ENCODE peak calls at places on chromosomes 2 and 18, in five cellular contexts. One of them, this sample, is unnamed.

GRCh38 chr2:46813046-46813445 is 102.6 kb downstream of the MCFD2 start:
- DNase-seq in heart left ventricle: peak; percentile 77
- DNase-seq in K562: no peak
- DNase-seq in AG04450: no peak
- DNase-seq in brain microvascular endothelial cell: no peak
- DNase-seq in this sample: no peak

GRCh38 chr2:13572466-13572865 is 855.7 kb downstream of the TRIB2 start:
- DNase-seq in heart left ventricle: no peak
- DNase-seq in K562: no peak
- DNase-seq in AG04450: no peak
- DNase-seq in brain microvascular endothelial cell: no peak
- DNase-seq in this sample: no peak

GRCh38 chr2:239603411-239604356 is 202.9 kb upstream of the HDAC4 start:
- DNase-seq in heart left ventricle: peak; percentile 8
- DNase-seq in K562: no peak
- DNase-seq in AG04450: no peak
- DNase-seq in brain microvascular endothelial cell: no peak
- DNase-seq in this sample: no peak

GRCh38 chr18:31042391-31043181 is at the start of gene DSC3:
- DNase-seq in heart left ventricle: no peak
- DNase-seq in K562: no peak
- DNase-seq in AG04450: no peak
- DNase-seq in brain microvascular endothelial cell: no peak
- DNase-seq in this sample: peak; percentile 67

GRCh38 chr18:13878858-13879257 is 36.5 kb downstream of the MC2R start:
- DNase-seq in heart left ventricle: no peak
- DNase-seq in K562: no peak
- DNase-seq in AG04450: no peak
- DNase-seq in brain microvascular endothelial cell: no peak
- DNase-seq in this sample: no peak

GRCh38 chr2:179354739-179355537 is 90.3 kb upstream of the SESTD1 start:
- DNase-seq in heart left ventricle: no peak
- DNase-seq in K562: no peak
- DNase-seq in AG04450: no peak
- DNase-seq in brain microvascular endothelial cell: no peak
- DNase-seq in this sample: no peak

GRCh38 chr18:59994357-59994756 is 94.6 kb downstream of the PMAIP1 start:
- DNase-seq in heart left ventricle: no peak
- DNase-seq in K562: no peak
- DNase-seq in AG04450: no peak
- DNase-seq in brain microvascular endothelial cell: no peak
- DNase-seq in this sample: no peak

GRCh38 chr2:54558188-54558975 is 102.3 kb downstream of the SPTBN1 start:
- DNase-seq in heart left ventricle: peak; percentile 52
- DNase-seq in K562: peak; percentile 89
- DNase-seq in AG04450: no peak
- DNase-seq in brain microvascular endothelial cell: peak; percentile 76
- DNase-seq in this sample: peak; percentile 90

GRCh38 chr2:39232141-39232540 is 11.6 kb downstream of the CDKL4 start:
- DNase-seq in heart left ventricle: no peak
- DNase-seq in K562: no peak
- DNase-seq in AG04450: no peak
- DNase-seq in brain microvascular endothelial cell: no peak
- DNase-seq in this sample: no peak

GRCh38 chr2:37568565-37568964 is 102.9 kb downstream of the CDC42EP3 start:
- DNase-seq in heart left ventricle: no peak
- DNase-seq in K562: peak; percentile 53
- DNase-seq in AG04450: no peak
- DNase-seq in brain microvascular endothelial cell: no peak
- DNase-seq in this sample: no peak

GRCh38 chr2:127000194-127000593 is 101.5 kb downstream of the TEX51 start:
- DNase-seq in heart left ventricle: no peak
- DNase-seq in K562: no peak
- DNase-seq in AG04450: no peak
- DNase-seq in brain microvascular endothelial cell: no peak
- DNase-seq in this sample: no peak

GRCh38 chr18:58263055-58263732 is 219.2 kb downstream of the NEDD4L start:
- DNase-seq in heart left ventricle: no peak
- DNase-seq in K562: peak; percentile 27
- DNase-seq in AG04450: no peak
- DNase-seq in brain microvascular endothelial cell: no peak
- DNase-seq in this sample: no peak

GRCh38 chr2:241490444-241490760 is 18.0 kb downstream of the STK25 start:
- DNase-seq in heart left ventricle: no peak
- DNase-seq in K562: peak; percentile 70
- DNase-seq in AG04450: no peak
- DNase-seq in brain microvascular endothelial cell: no peak
- DNase-seq in this sample: no peak

GRCh38 chr2:43024515-43024962 is 201.9 kb downstream of the ZFP36L2 start:
- DNase-seq in heart left ventricle: peak; percentile 68
- DNase-seq in K562: peak; percentile 79
- DNase-seq in AG04450: no peak
- DNase-seq in brain microvascular endothelial cell: peak; percentile 42
- DNase-seq in this sample: peak; percentile 90

GRCh38 chr18:76490701-76491171 is 4.3 kb downstream of the ZNF516 start:
- DNase-seq in heart left ventricle: peak; percentile 60
- DNase-seq in K562: no peak
- DNase-seq in AG04450: no peak
- DNase-seq in brain microvascular endothelial cell: peak; percentile 26
- DNase-seq in this sample: peak; percentile 57

GRCh38 chr2:240589850-240590525 is 3.5 kb downstream of the CAPN10 start:
- DNase-seq in heart left ventricle: no peak
- DNase-seq in K562: no peak
- DNase-seq in AG04450: no peak
- DNase-seq in brain microvascular endothelial cell: no peak
- DNase-seq in this sample: no peak

GRCh38 chr18:35097763-35098162 is 56.5 kb downstream of the MAPRE2 start:
- DNase-seq in heart left ventricle: no peak
- DNase-seq in K562: no peak
- DNase-seq in AG04450: no peak
- DNase-seq in brain microvascular endothelial cell: no peak
- DNase-seq in this sample: no peak

GRCh38 chr2:120904379-120904778 is 168.7 kb downstream of the GLI2 start:
- DNase-seq in heart left ventricle: no peak
- DNase-seq in K562: no peak
- DNase-seq in AG04450: no peak
- DNase-seq in brain microvascular endothelial cell: no peak
- DNase-seq in this sample: no peak

GRCh38 chr2:151032741-151033152 is 228.9 kb downstream of the RBM43 start:
- DNase-seq in heart left ventricle: no peak
- DNase-seq in K562: no peak
- DNase-seq in AG04450: peak; percentile 99
- DNase-seq in brain microvascular endothelial cell: peak; percentile 38
- DNase-seq in this sample: no peak

GRCh38 chr18:35080058-35080457 is 38.8 kb downstream of the MAPRE2 start:
- DNase-seq in heart left ventricle: no peak
- DNase-seq in K562: no peak
- DNase-seq in AG04450: no peak
- DNase-seq in brain microvascular endothelial cell: no peak
- DNase-seq in this sample: no peak

GRCh38 chr2:164523026-164523425 is 98.3 kb downstream of the GRB14 start:
- DNase-seq in heart left ventricle: no peak
- DNase-seq in K562: no peak
- DNase-seq in AG04450: no peak
- DNase-seq in brain microvascular endothelial cell: no peak
- DNase-seq in this sample: no peak

GRCh38 chr2:44706584-44707553 is 234.6 kb upstream of the SIX3 start:
- DNase-seq in heart left ventricle: no peak
- DNase-seq in K562: no peak
- DNase-seq in AG04450: no peak
- DNase-seq in brain microvascular endothelial cell: no peak
- DNase-seq in this sample: no peak

GRCh38 chr2:216916956-216917650 is 57.2 kb upstream of the TNP1 start:
- DNase-seq in heart left ventricle: no peak
- DNase-seq in K562: no peak
- DNase-seq in AG04450: no peak
- DNase-seq in brain microvascular endothelial cell: no peak
- DNase-seq in this sample: no peak

GRCh38 chr2:26645792-26646191 is 4.6 kb upstream of the CIB4 start:
- DNase-seq in heart left ventricle: no peak
- DNase-seq in K562: no peak
- DNase-seq in AG04450: no peak
- DNase-seq in brain microvascular endothelial cell: no peak
- DNase-seq in this sample: no peak

GRCh38 chr2:233867993-233868532 is at the start of gene MSL3B:
- DNase-seq in heart left ventricle: no peak
- DNase-seq in K562: peak; percentile 76
- DNase-seq in AG04450: no peak
- DNase-seq in brain microvascular endothelial cell: peak; percentile 12
- DNase-seq in this sample: no peak

GRCh38 chr2:204479557-204479956 is 65.7 kb upstream of the PARD3B start:
- DNase-seq in heart left ventricle: no peak
- DNase-seq in K562: no peak
- DNase-seq in AG04450: no peak
- DNase-seq in brain microvascular endothelial cell: peak; percentile 34
- DNase-seq in this sample: no peak

GRCh38 chr2:33013684-33014110 is 66.9 kb downstream of the LTBP1 start:
- DNase-seq in heart left ventricle: no peak
- DNase-seq in K562: no peak
- DNase-seq in AG04450: no peak
- DNase-seq in brain microvascular endothelial cell: peak; percentile 28
- DNase-seq in this sample: no peak

GRCh38 chr2:73970850-73971471 is 13.7 kb upstream of the TET3 start:
- DNase-seq in heart left ventricle: peak; percentile 83
- DNase-seq in K562: peak; percentile 89
- DNase-seq in AG04450: no peak
- DNase-seq in brain microvascular endothelial cell: no peak
- DNase-seq in this sample: peak; percentile 29
- H3K4me3 ChIP-seq in heart left ventricle: no peak overlapping the region
- H3K4me3 ChIP-seq in K562: no peak overlapping the region
- H3K4me3 ChIP-seq in AG04450: no peak overlapping the region
- H3K4me3 ChIP-seq in brain microvascular endothelial cell: no peak overlapping the region
- H3K4me3 ChIP-seq in this sample: no peak overlapping the region

DNA sequence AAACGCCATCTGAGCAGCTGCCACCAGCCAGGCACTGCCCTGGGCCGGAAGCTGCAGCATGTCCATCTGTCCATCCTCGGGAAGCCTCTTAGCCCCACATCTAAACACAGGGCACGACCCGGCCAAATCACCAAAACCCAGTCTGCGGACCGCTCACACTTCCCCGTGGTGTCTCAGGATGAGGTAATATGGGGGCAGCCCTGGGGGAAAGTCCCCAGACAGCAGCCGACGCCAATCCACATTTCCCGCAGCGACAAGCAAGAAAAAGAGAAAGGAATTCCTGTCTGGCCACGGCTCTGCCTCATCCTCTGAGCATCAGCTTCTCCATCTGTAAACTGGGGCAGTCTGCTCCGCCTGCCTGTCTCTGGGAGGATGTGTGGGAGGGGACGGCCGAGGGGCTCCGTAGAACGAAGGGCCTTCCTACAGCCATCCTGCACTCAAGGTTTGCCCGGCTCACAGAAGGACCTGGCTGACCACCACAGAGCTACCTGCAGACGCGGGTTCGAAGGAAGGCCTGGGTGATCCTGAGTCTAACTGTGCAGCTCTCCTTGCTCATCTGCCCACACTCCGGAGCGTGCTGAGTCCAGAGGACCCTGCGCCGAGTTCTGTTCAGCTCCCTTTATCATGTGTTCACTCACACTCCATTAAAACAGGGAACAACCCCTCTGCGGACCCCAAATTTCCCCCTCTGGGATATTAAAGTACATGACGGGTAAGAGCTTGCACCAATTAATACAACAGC is 138.5 kb downstream of the PXDN start:
- DNase-seq in heart left ventricle: peak; percentile 53
- DNase-seq in K562: no peak
- DNase-seq in AG04450: no peak
- DNase-seq in brain microvascular endothelial cell: peak; percentile 66
- DNase-seq in this sample: peak; percentile 56
- H3K27ac ChIP-seq in heart left ventricle: peak overlapping the region; percentile 66
- H3K27ac ChIP-seq in K562: no peak overlapping the region
- H3K27ac ChIP-seq in AG04450: peak overlapping the region; percentile 31
- H3K27ac ChIP-seq in brain microvascular endothelial cell: peak overlapping the region; percentile 46
- H3K27ac ChIP-seq in this sample: no peak overlapping the region

GRCh38 chr2:74836675-74837401 is 2.9 kb downstream of the HK2 start:
- DNase-seq in heart left ventricle: no peak
- DNase-seq in K562: no peak
- DNase-seq in AG04450: no peak
- DNase-seq in brain microvascular endothelial cell: no peak
- DNase-seq in this sample: no peak
- TF ChIP-seq CTCF in heart left ventricle: no peak
- TF ChIP-seq CTCF in K562: no peak
- TF ChIP-seq CTCF in AG04450: no peak
- TF ChIP-seq CTCF in brain microvascular endothelial cell: no peak
- TF ChIP-seq CTCF in this sample: no peak

DNA sequence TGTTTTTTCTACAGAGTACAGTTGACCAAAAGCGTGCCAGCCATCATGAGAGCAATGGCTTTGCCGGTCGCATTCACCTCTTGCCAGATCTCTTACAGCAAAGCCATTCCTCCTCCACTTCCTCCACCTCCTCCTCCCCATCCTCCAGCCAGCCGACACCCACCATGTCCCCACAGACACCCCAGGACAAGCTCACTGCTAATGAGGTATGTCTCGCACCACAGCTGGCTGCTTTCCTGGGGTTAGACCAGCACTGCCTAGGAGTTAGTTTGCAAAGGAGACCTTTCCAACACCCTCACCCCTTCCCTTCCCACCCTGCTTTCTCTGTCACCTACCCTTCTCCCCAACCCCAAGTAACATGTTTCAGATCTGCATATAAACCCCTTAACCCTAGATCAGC is 120.3 kb upstream of the IL1R2 start:
- DNase-seq in heart left ventricle: no peak
- DNase-seq in K562: no peak
- DNase-seq in AG04450: no peak
- DNase-seq in brain microvascular endothelial cell: no peak
- DNase-seq in this sample: no peak
- H3K4me3 ChIP-seq in heart left ventricle: no peak overlapping the region
- H3K4me3 ChIP-seq in K562: no peak overlapping the region
- H3K4me3 ChIP-seq in AG04450: no peak overlapping the region
- H3K4me3 ChIP-seq in brain microvascular endothelial cell: no peak overlapping the region
- H3K4me3 ChIP-seq in this sample: no peak overlapping the region

GRCh38 chr2:231413456-231413855 is 17.9 kb downstream of the B3GNT7 start:
- DNase-seq in heart left ventricle: no peak
- DNase-seq in K562: no peak
- DNase-seq in AG04450: no peak
- DNase-seq in brain microvascular endothelial cell: no peak
- DNase-seq in this sample: no peak
- H3K27ac ChIP-seq in heart left ventricle: no peak overlapping the region
- H3K27ac ChIP-seq in K562: no peak overlapping the region
- H3K27ac ChIP-seq in AG04450: no peak overlapping the region
- H3K27ac ChIP-seq in brain microvascular endothelial cell: no peak overlapping the region
- H3K27ac ChIP-seq in this sample: no peak overlapping the region

DNA sequence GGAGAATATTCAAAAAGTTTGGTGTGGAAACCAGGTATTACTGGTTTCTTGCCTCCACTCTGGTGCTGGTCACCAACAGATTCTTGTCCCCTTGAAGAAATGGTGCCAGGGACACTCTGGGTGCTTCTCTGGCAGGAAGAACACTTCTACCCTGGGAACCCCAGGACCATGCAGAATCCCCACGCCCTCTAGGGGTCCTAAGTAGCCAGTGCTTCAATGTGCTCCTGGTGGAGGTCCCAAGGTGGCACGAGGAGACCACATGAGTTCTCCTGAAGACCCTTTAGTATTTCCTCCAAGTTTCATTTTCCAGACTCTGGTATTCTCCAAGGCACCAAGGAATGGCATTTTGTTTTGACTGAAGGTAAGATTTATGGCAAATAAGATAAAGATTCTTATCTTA is 380.6 kb downstream of the TSN start:
- DNase-seq in heart left ventricle: no peak
- DNase-seq in K562: peak; percentile 26
- DNase-seq in AG04450: no peak
- DNase-seq in brain microvascular endothelial cell: no peak
- DNase-seq in this sample: peak; percentile 48
- TF ChIP-seq CTCF in heart left ventricle: peak; percentile 63
- TF ChIP-seq CTCF in K562: peak; percentile 63
- TF ChIP-seq CTCF in AG04450: peak; percentile 54
- TF ChIP-seq CTCF in brain microvascular endothelial cell: peak; percentile 67
- TF ChIP-seq CTCF in this sample: peak; percentile 84